ENCODE peak calls at places on chromosomes 6 and 20, in four cellular contexts. K is ELR, R is sigmoid colon, J is mesothelial cell of epicardium. A is an unnamed sample.

GRCh38 chr6:6179858-6180257 is 140.6 kb downstream of the F13A1 start:
- DNase-seq in K (no peak), R (no peak), J (no peak), A (no peak)

GRCh38 chr6:36621371-36621855 is 27.3 kb downstream of the SRSF3 start:
- DNase-seq in K (no peak), J (no peak), R (peak; percentile 47), A (no peak)

GRCh38 chr6:42727084-42727601 is 4.7 kb upstream of the PRPH2 start:
- DNase-seq in K (peak; percentile 25), J (no peak), R (peak; percentile 79), A (no peak)

GRCh38 chr20:63329331-63330083 is 31.6 kb downstream of the CHRNA4 start:
- DNase-seq in J (no peak), R (no peak), K (no peak), A (no peak)

GRCh38 chr6:116220172-116220571 is 33.7 kb downstream of the TSPYL4 start:
- DNase-seq in K (peak; percentile 49), R (no peak), J (no peak), A (no peak)

GRCh38 chr6:122692807-122693580 is 82.8 kb downstream of the PKIB start:
- DNase-seq in J (no peak), R (no peak), K (no peak), A (no peak)

GRCh38 chr6:37608587-37608986 is 89.1 kb downstream of the MDGA1 start:
- DNase-seq in R (peak; percentile 4), K (no peak), J (no peak), A (no peak)

GRCh38 chr20:58293453-58293852 is 16.1 kb upstream of the RAB22A start:
- DNase-seq in J (no peak), K (peak; percentile 19), R (no peak), A (no peak)

GRCh38 chr6:140857734-140858380 is 1274.9 kb upstream of the GJE1 start:
- DNase-seq in K (peak; percentile 89), J (no peak), R (no peak), A (no peak)

GRCh38 chr6:63764318-63764916 is 128.8 kb downstream of the PHF3 start:
- DNase-seq in J (no peak), R (no peak), K (peak; percentile 65), A (peak; percentile 66)

GRCh38 chr6:166911248-166911677 is 45.1 kb downstream of the RNASET2 start:
- DNase-seq in K (no peak), R (no peak), J (no peak), A (no peak)